ENCODE peak calls at places on chromosomes 4 and X, in five cellular contexts. D is cerebellar cortex; A is central memory CD4-positive, alpha-beta T cell; Z is activated T-helper 1 cell treated with anti-CD3 and anti-CD28 coated beads, Interleukin-2, amount 50 U/mL, for 16 hours; S is T-helper 22 cell. C is an unnamed sample.

GRCh38 chr4:15874671-15875070 is 63.9 kb downstream of the FGFBP1 start:
- DNase-seq in S (no peak), D (no peak), Z (no peak), A (no peak), C (no peak)

GRCh38 chrX:9205599-9206223 is 171.8 kb upstream of the FAM9B start:
- DNase-seq in A (no peak), S (no peak), Z (no peak), D (no peak), C (no peak)

GRCh38 chrX:31071262-31071661 is 579 bp downstream of the FTHL17 start:
- DNase-seq in A (no peak), D (no peak), S (no peak), Z (no peak), C (no peak)

GRCh38 chr4:88522702-88523324 is 763 bp downstream of the PYURF start:
- DNase-seq in Z (no peak), S (no peak), D (peak), A (peak), C (no peak)

GRCh38 chrX:110383414-110383813 is 24.8 kb downstream of the RTL9 start:
- DNase-seq in D (no peak), A (no peak), Z (no peak), S (no peak), C (no peak)

GRCh38 chrX:19212037-19212436 is 89.8 kb upstream of the ADGRG2 start:
- DNase-seq in S (no peak), A (no peak), Z (no peak), D (no peak), C (no peak)

GRCh38 chr4:185592845-185593488 is 57.7 kb upstream of the PDLIM3 start:
- DNase-seq in S (no peak), D (no peak), A (no peak), Z (no peak), C (no peak)

GRCh38 chr4:162830899-162831298 is 335.8 kb downstream of the NAF1 start:
- DNase-seq in D (no peak), Z (no peak), A (no peak), S (no peak), C (no peak)

GRCh38 chrX:102604327-102604726 is 5.0 kb downstream of the ARMCX5 start:
- DNase-seq in D (no peak), Z (no peak), S (no peak), A (no peak), C (no peak)

C was measured in GM12864.